ENCODE peak calls at places on chromosomes 5 and 9, in six cellular contexts. W is endothelial cell, O is MM.1S, U is fibroblast of mammary gland, E is GM23338, X is stromal cell of bone marrow. A is an unnamed sample.
A peak's percentile ranks its signal among the peaks of the same experiment; 100 is the strongest.

GRCh38 chr9:92947268-92948031 is at the start of gene FGD3:
- DNase-seq in W (peak; percentile 34), O (no peak), E (peak; percentile 46), X (no peak), U (no peak), A (no peak)

GRCh38 chr5:27038476-27038875 is at the start of gene CDH9:
- DNase-seq in E (peak; percentile 51), X (no peak), U (no peak), O (no peak), W (peak; percentile 5), A (no peak)

GRCh38 chr5:172145870-172146747 is 41.9 kb downstream of the STK10 start:
- DNase-seq in E (no peak), X (no peak), O (no peak), W (no peak), U (no peak), A (no peak)

GRCh38 chr5:23260621-23261020 is 246.8 kb upstream of the PRDM9 start:
- DNase-seq in U (no peak), W (no peak), O (no peak), E (no peak), X (no peak), A (no peak)

GRCh38 chr5:144421411-144421810 is 250.7 kb downstream of the KCTD16 start:
- DNase-seq in E (no peak), O (no peak), W (no peak), U (no peak), X (no peak), A (no peak)

GRCh38 chr5:17216974-17217325 is 481 bp upstream of the BASP1 start:
- DNase-seq in W (peak; percentile 48), U (peak; percentile 34), O (no peak), X (no peak), E (peak; percentile 74), A (peak; percentile 35)

GRCh38 chr9:93114169-93114983 is 18.4 kb downstream of the CARD19 start:
- DNase-seq in W (no peak), O (no peak), X (no peak), E (no peak), U (no peak), A (no peak)

GRCh38 chr5:109532773-109533364 is 123.1 kb upstream of the PJA2 start:
- DNase-seq in X (no peak), E (no peak), U (no peak), W (no peak), O (no peak), A (no peak)

GRCh38 chr9:111481885-111482636 is 2.1 kb downstream of the ECPAS start:
- DNase-seq in E (peak; percentile 32), X (no peak), W (no peak), O (no peak), U (peak; percentile 78), A (peak; percentile 10)

GRCh38 chr9:18906656-18907395 is 126.2 kb downstream of the SAXO1 start:
- DNase-seq in O (no peak), W (no peak), E (no peak), X (peak; percentile 52), U (peak; percentile 69), A (no peak)

GRCh38 chr9:114383866-114384231 is 3.9 kb downstream of the AKNA start:
- DNase-seq in X (no peak), O (no peak), W (no peak), E (no peak), U (no peak), A (no peak)

GRCh38 chr5:96961053-96961452 is 25.2 kb downstream of the LNPEP start:
- DNase-seq in U (no peak), O (peak; percentile 85), X (no peak), E (no peak), W (no peak), A (peak; percentile 80)

GRCh38 chr9:68822596-68823165 is 117.6 kb downstream of the PIP5K1B start:
- DNase-seq in O (no peak), U (no peak), X (no peak), W (no peak), E (no peak), A (no peak)

GRCh38 chr9:78713746-78714405 is 417.0 kb downstream of the PSAT1 start:
- DNase-seq in W (no peak), X (peak; percentile 28), O (peak; percentile 15), E (no peak), U (peak; percentile 18), A (no peak)

GRCh38 chr9:122900791-122901190 is 4.4 kb downstream of the RC3H2 start:
- DNase-seq in U (peak; percentile 47), X (no peak), E (no peak), W (no peak), O (peak; percentile 32), A (peak; percentile 34)

GRCh38 chr9:136623849-136624183 is 38.9 kb upstream of the EGFL7 start:
- DNase-seq in E (no peak), U (no peak), X (no peak), O (no peak), W (no peak), A (no peak)

GRCh38 chr9:74379718-74380117 is 117.4 kb upstream of the RORB start:
- DNase-seq in U (peak; percentile 19), O (peak; percentile 80), E (peak; percentile 86), W (peak; percentile 47), X (no peak), A (peak; percentile 19)

GRCh38 chr5:30690931-30691330 is 502.6 kb upstream of the CDH6 start:
- DNase-seq in E (no peak), X (no peak), W (no peak), O (no peak), U (no peak), A (no peak)

GRCh38 chr5:61052870-61053269 is 107.9 kb downstream of the NDUFAF2 start:
- DNase-seq in O (no peak), U (peak; percentile 91), X (peak; percentile 73), E (no peak), W (no peak), A (no peak)

GRCh38 chr5:1161108-1161831 is 40.1 kb upstream of the SLC6A19 start:
- DNase-seq in U (no peak), X (no peak), E (no peak), O (no peak), W (no peak), A (no peak)

GRCh38 chr9:91978739-91979414 is 28.8 kb upstream of the ROR2 start:
- DNase-seq in U (peak; percentile 86), E (peak; percentile 69), X (no peak), O (peak; percentile 45), W (peak; percentile 51), A (peak; percentile 21)

GRCh38 chr9:87684627-87685204 is 41.2 kb upstream of the CTSL start:
- DNase-seq in X (no peak), O (no peak), W (peak; percentile 60), U (peak; percentile 54), E (peak; percentile 83), A (no peak)

GRCh38 chr5:174589599-174589998 is 134.8 kb upstream of the MSX2 start:
- DNase-seq in U (no peak), E (no peak), W (no peak), X (no peak), O (no peak), A (no peak)

GRCh38 chr9:7073679-7074078 is 315.9 kb downstream of the KDM4C start:
- DNase-seq in U (no peak), E (no peak), X (no peak), W (no peak), O (no peak), A (no peak)

GRCh38 chr5:31770157-31770556 is 131.2 kb downstream of the PDZD2 start:
- DNase-seq in W (no peak), X (no peak), O (no peak), U (no peak), E (peak; percentile 47), A (no peak)

GRCh38 chr9:74293479-74293878 is 203.7 kb upstream of the RORB start:
- DNase-seq in W (no peak), U (no peak), X (no peak), E (peak; percentile 94), O (peak; percentile 67), A (no peak)

GRCh38 chr9:115411993-115412452 is 294.1 kb upstream of the TNC start:
- DNase-seq in X (peak; percentile 48), U (peak; percentile 88), O (no peak), E (no peak), W (no peak), A (no peak)

GRCh38 chr5:3660630-3661029 is 65.0 kb downstream of the IRX1 start:
- DNase-seq in W (no peak), E (no peak), O (no peak), X (no peak), U (no peak), A (no peak)

GRCh38 chr9:6907772-6908381 is 150.1 kb downstream of the KDM4C start:
- DNase-seq in X (peak; percentile 18), U (peak; percentile 58), O (no peak), W (peak; percentile 18), E (peak; percentile 46), A (no peak)

GRCh38 chr9:114693248-114693895 is 11.4 kb upstream of the TEX48 start:
- DNase-seq in E (no peak), W (no peak), O (no peak), U (no peak), X (no peak), A (no peak)

GRCh38 chr5:127813633-127814171 is 110.5 kb downstream of the CCDC192 start:
- DNase-seq in W (no peak), O (no peak), E (no peak), X (peak; percentile 62), U (peak; percentile 85), A (no peak)

GRCh38 chr9:73684601-73685000 is 532.9 kb downstream of the ANXA1 start:
- DNase-seq in O (no peak), U (peak; percentile 40), E (no peak), X (no peak), W (no peak), A (no peak)

GRCh38 chr9:17075146-17075757 is 59.6 kb upstream of the CNTLN start:
- DNase-seq in U (no peak), O (no peak), X (no peak), E (no peak), W (no peak), A (no peak)

GRCh38 chr5:170360712-170361501 is 28.3 kb downstream of the KCNMB1 start:
- DNase-seq in W (no peak), U (no peak), X (no peak), O (no peak), E (no peak), A (no peak)

GRCh38 chr5:33309076-33309475 is 131.7 kb upstream of the TARS1 start:
- DNase-seq in W (no peak), E (no peak), U (no peak), O (no peak), X (no peak), A (no peak)

GRCh38 chr5:90792725-90793124 is 234.1 kb downstream of the ADGRV1 start:
- DNase-seq in W (no peak), X (no peak), E (no peak), O (no peak), U (peak; percentile 26), A (no peak)

GRCh38 chr5:158807947-158808346 is 291.8 kb downstream of the EBF1 start:
- DNase-seq in W (no peak), X (no peak), O (no peak), U (peak; percentile 37), E (no peak), A (no peak)

GRCh38 chr5:144691936-144692335 is 521.3 kb downstream of the KCTD16 start:
- DNase-seq in W (no peak), U (peak; percentile 2), O (no peak), X (no peak), E (no peak), A (no peak)